ENCODE peak calls at places on chromosome 16, in seven cellular contexts. Z is NCI-H345; J is AG10803; S is NCI-H1436 treated with DMSO at 0.1 percent for 48 hours; M is AG08395; Y is RKO; H is CD4-positive, CD25-positive, alpha-beta regulatory T cell. C is an unnamed sample.

GRCh38 chr16:26961459-26961858 is 105.3 kb upstream of the C16orf82 start:
- DNase-seq in H (no peak), J (no peak), Y (no peak), Z (no peak), S (no peak), M (no peak), C (no peak)

GRCh38 chr16:85574672-85575475 is 38.2 kb upstream of the GSE1 start:
- DNase-seq in H (no peak), S (no peak), J (no peak), Y (no peak), M (no peak), Z (peak), C (no peak)

GRCh38 chr16:65005696-65006095 is 116.2 kb downstream of the CDH11 start:
- DNase-seq in M (no peak), Z (no peak), H (no peak), Y (no peak), J (no peak), S (no peak), C (no peak)

GRCh38 chr16:12758670-12759558 is 44.8 kb downstream of the CPPED1 start:
- DNase-seq in J (no peak), Y (no peak), M (no peak), Z (peak), H (no peak), S (no peak), C (no peak)

GRCh38 chr16:27786221-27786848 is 236.4 kb downstream of the KATNIP start:
- DNase-seq in S (no peak), H (no peak), J (no peak), Z (no peak), M (no peak), Y (no peak), C (no peak)

GRCh38 chr16:86768999-86769398 is 190.7 kb downstream of the FOXL1 start:
- DNase-seq in H (no peak), M (no peak), S (no peak), Y (no peak), Z (no peak), J (peak), C (no peak)

GRCh38 chr16:14398014-14398717 is 231.9 kb downstream of the PARN start:
- DNase-seq in J (no peak), Z (no peak), S (no peak), M (no peak), Y (no peak), H (no peak), C (no peak)

GRCh38 chr16:49695782-49696413 is 160.0 kb downstream of the ZNF423 start:
- DNase-seq in Y (no peak), Z (no peak), J (no peak), M (no peak), H (no peak), S (no peak), C (no peak)

GRCh38 chr16:56310685-56311084 is 114.7 kb downstream of the AMFR start:
- DNase-seq in Z (no peak), H (no peak), Y (no peak), J (no peak), M (no peak), S (no peak), C (no peak)

C was measured in T-cell.